ENCODE peak calls at places on chromosomes 2 and 18, in seven cellular contexts. One of them, this sample, is unnamed.

GRCh38 chr2:146927080-146927714 is 917.6 kb upstream of the ACVR2A start:
- DNase-seq in NCI-H345: peak
- DNase-seq in adrenal gland: peak
- DNase-seq in neural progenitor cell: peak
- DNase-seq in left ventricle myocardium superior: peak
- DNase-seq in Kasumi-1: no peak
- DNase-seq in caudate nucleus: no peak
- DNase-seq in this sample: no peak

GRCh38 chr2:166088634-166089033 is 39.2 kb downstream of the SCN1A start:
- DNase-seq in NCI-H345: no peak
- DNase-seq in adrenal gland: peak
- DNase-seq in neural progenitor cell: no peak
- DNase-seq in left ventricle myocardium superior: no peak
- DNase-seq in Kasumi-1: no peak
- DNase-seq in caudate nucleus: no peak
- DNase-seq in this sample: no peak

GRCh38 chr18:41731887-41732286 is 223.1 kb upstream of the PIK3C3 start:
- DNase-seq in NCI-H345: no peak
- DNase-seq in adrenal gland: no peak
- DNase-seq in neural progenitor cell: no peak
- DNase-seq in left ventricle myocardium superior: no peak
- DNase-seq in Kasumi-1: no peak
- DNase-seq in caudate nucleus: no peak
- DNase-seq in this sample: no peak

GRCh38 chr2:160157861-160158813 is 41.9 kb downstream of the ITGB6 start:
- DNase-seq in NCI-H345: no peak
- DNase-seq in adrenal gland: no peak
- DNase-seq in neural progenitor cell: peak
- DNase-seq in left ventricle myocardium superior: no peak
- DNase-seq in Kasumi-1: no peak
- DNase-seq in caudate nucleus: peak
- DNase-seq in this sample: no peak

GRCh38 chr2:232137346-232137745 is 175.8 kb downstream of the DIS3L2 start:
- DNase-seq in NCI-H345: no peak
- DNase-seq in adrenal gland: no peak
- DNase-seq in neural progenitor cell: no peak
- DNase-seq in left ventricle myocardium superior: no peak
- DNase-seq in Kasumi-1: no peak
- DNase-seq in caudate nucleus: no peak
- DNase-seq in this sample: no peak

GRCh38 chr2:24304098-24304497 is 56.2 kb downstream of the ITSN2 start:
- DNase-seq in NCI-H345: no peak
- DNase-seq in adrenal gland: peak
- DNase-seq in neural progenitor cell: peak
- DNase-seq in left ventricle myocardium superior: peak
- DNase-seq in Kasumi-1: peak
- DNase-seq in caudate nucleus: no peak
- DNase-seq in this sample: peak

GRCh38 chr2:148534416-148535205 is 109.9 kb upstream of the EPC2 start:
- DNase-seq in NCI-H345: no peak
- DNase-seq in adrenal gland: no peak
- DNase-seq in neural progenitor cell: no peak
- DNase-seq in left ventricle myocardium superior: peak
- DNase-seq in Kasumi-1: peak
- DNase-seq in caudate nucleus: no peak
- DNase-seq in this sample: peak

GRCh38 chr2:97870396-97870843 is 125.3 kb downstream of the TMEM131 start:
- DNase-seq in NCI-H345: no peak
- DNase-seq in adrenal gland: peak
- DNase-seq in neural progenitor cell: no peak
- DNase-seq in left ventricle myocardium superior: no peak
- DNase-seq in Kasumi-1: peak
- DNase-seq in caudate nucleus: no peak
- DNase-seq in this sample: no peak

This sample was measured in left ventricle myocardium inferior.